ENCODE peak calls at places on chromosomes 6 and 20, in ten cellular contexts. D is neuronal stem cell; C is CD4-positive, alpha-beta memory T cell; T is adrenal gland; K is mesenchymal stem cell; G is esophagus squamous epithelium; F is ovary; Q is GM23248; J is fibroblast of lung; W is left ventricle myocardium inferior. M is an unnamed sample.

GRCh38 chr20:47665221-47665991 is 119.9 kb downstream of the SULF2 start:
- DNase-seq in D (no peak), C (no peak), T (peak; percentile 50), K (no peak), G (no peak), F (no peak), Q (no peak), J (no peak), W (no peak), M (no peak)

GRCh38 chr6:49979584-49979983 is 10.2 kb upstream of the DEFB113 start:
- DNase-seq in D (no peak), C (no peak), T (no peak), K (no peak), G (no peak), F (no peak), Q (no peak), J (no peak), W (no peak), M (no peak)

GRCh38 chr20:63094767-63095499 is 88.2 kb upstream of the BHLHE23 start:
- DNase-seq in D (no peak), C (no peak), T (no peak), K (no peak), G (no peak), F (peak; percentile 3), Q (no peak), J (no peak), W (peak; percentile 7), M (no peak)

GRCh38 chr6:79634491-79634890 is 3.4 kb downstream of the SH3BGRL2 start:
- DNase-seq in D (no peak), C (no peak), T (no peak), K (no peak), G (no peak), F (no peak), Q (no peak), J (no peak), W (no peak), M (no peak)

GRCh38 chr20:16475225-16475624 is 98.0 kb downstream of the KIF16B start:
- DNase-seq in D (no peak), C (no peak), T (no peak), K (peak; percentile 53), G (no peak), F (no peak), Q (peak; percentile 13), J (peak; percentile 50), W (no peak), M (no peak)

GRCh38 chr20:33862709-33863403 is 51.7 kb downstream of the CHMP4B start:
- DNase-seq in D (peak; percentile 59), C (no peak), T (peak; percentile 67), K (peak; percentile 70), G (no peak), F (peak; percentile 67), Q (peak; percentile 74), J (peak; percentile 70), W (peak; percentile 27), M (peak; percentile 27)

GRCh38 chr20:2693286-2693995 is 861 bp downstream of the EBF4 start:
- DNase-seq in D (no peak), C (peak; percentile 42), T (peak; percentile 51), K (peak; percentile 30), G (no peak), F (peak; percentile 75), Q (peak; percentile 15), J (peak; percentile 17), W (peak; percentile 44), M (peak; percentile 50)

GRCh38 chr6:56488281-56488680 is 154.4 kb downstream of the DST start:
- DNase-seq in D (no peak), C (no peak), T (peak; percentile 73), K (no peak), G (no peak), F (no peak), Q (no peak), J (no peak), W (no peak), M (no peak)

GRCh38 chr6:7781240-7781639 is 55.3 kb downstream of the BMP6 start:
- DNase-seq in D (no peak), C (no peak), T (no peak), K (no peak), G (no peak), F (no peak), Q (no peak), J (no peak), W (no peak), M (no peak)

GRCh38 chr20:38997622-38998021 is 35.5 kb downstream of the DHX35 start:
- DNase-seq in D (no peak), C (no peak), T (no peak), K (no peak), G (no peak), F (no peak), Q (no peak), J (peak; percentile 64), W (no peak), M (peak; percentile 54)

GRCh38 chr6:149079456-149079855 is 238.1 kb upstream of the TAB2 start:
- DNase-seq in D (no peak), C (no peak), T (no peak), K (no peak), G (no peak), F (no peak), Q (no peak), J (no peak), W (no peak), M (no peak)
- H3K4me3 ChIP-seq in D (no peak overlapping the region), C (no peak overlapping the region), T (no peak overlapping the region), K (no peak overlapping the region), G (no peak overlapping the region), F (no peak overlapping the region), Q (no peak overlapping the region), J (no peak overlapping the region), W (no peak overlapping the region), M (no peak overlapping the region)

GRCh38 chr6:169084067-169084466 is 169.6 kb downstream of the THBS2 start:
- DNase-seq in D (no peak), C (no peak), T (no peak), K (no peak), G (no peak), F (no peak), Q (no peak), J (no peak), W (no peak), M (no peak)

GRCh38 chr6:169081264-169081663 is 172.4 kb downstream of the THBS2 start:
- DNase-seq in D (no peak), C (no peak), T (no peak), K (no peak), G (no peak), F (no peak), Q (no peak), J (no peak), W (no peak), M (no peak)

GRCh38 chr6:169085466-169085865 is 168.2 kb downstream of the THBS2 start:
- DNase-seq in D (no peak), C (no peak), T (no peak), K (no peak), G (no peak), F (no peak), Q (no peak), J (no peak), W (no peak), M (no peak)

GRCh38 chr6:169082093-169082492 is 171.6 kb downstream of the THBS2 start:
- DNase-seq in D (no peak), C (no peak), T (no peak), K (no peak), G (no peak), F (no peak), Q (no peak), J (no peak), W (no peak), M (no peak)

DNA sequence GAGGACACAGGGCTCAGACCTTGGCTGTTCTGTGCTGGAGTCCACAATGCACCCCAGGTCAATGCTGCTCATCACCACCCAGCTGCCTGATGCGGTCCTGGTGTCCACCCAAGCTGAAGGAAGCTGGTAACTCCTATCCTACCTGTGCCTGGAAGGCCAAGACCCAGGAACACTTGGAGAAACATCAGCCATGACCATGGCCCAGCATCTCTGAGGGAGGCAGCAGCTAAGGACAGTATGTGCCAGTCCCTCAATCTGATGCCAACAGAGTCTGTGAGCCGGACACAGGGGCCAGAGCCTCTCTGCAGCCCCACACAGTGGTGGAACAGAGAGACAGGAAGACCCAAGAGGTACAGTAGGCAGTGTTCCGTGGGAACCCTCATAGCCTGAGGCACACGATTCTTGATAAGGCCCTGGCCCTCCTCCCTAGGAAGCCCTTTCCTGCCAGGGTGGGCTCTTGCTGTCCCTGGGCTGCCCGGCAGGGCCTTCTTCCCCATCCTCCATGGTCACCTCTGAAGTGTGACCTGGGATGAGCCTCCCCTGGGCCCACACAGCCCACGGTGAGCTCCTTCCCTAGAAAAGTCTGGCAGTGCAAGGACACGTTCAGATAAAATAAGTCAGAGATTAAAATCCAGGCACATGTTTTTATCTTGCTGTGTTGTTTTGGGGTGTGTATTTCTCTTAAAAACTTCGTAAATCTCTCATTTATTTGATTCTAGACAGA is 170.7 kb downstream of the THBS2 start:
- DNase-seq in D (no peak), C (no peak), T (no peak), K (no peak), G (no peak), F (no peak), Q (no peak), J (no peak), W (no peak), M (no peak)
- H3K9me3 ChIP-seq in D (no peaks in the 10 kb centered on the region), C (no peaks in the 10 kb centered on the region), T (no peaks in the 10 kb centered on the region), K (no peaks in the 10 kb centered on the region), G (no peaks in the 10 kb centered on the region), F (no peaks in the 10 kb centered on the region), Q (no peaks in the 10 kb centered on the region), J (no peaks in the 10 kb centered on the region), W (peaks cover 10% of the 10 kb centered on the region), M (no peaks in the 10 kb centered on the region)

GRCh38 chr20:25539742-25540201 is 45.6 kb downstream of the NINL start:
- DNase-seq in D (no peak), C (no peak), T (peak; percentile 43), K (no peak), G (no peak), F (no peak), Q (peak; percentile 59), J (peak; percentile 6), W (no peak), M (no peak)
- H3K4me3 ChIP-seq in D (no peak overlapping the region), C (no peak overlapping the region), T (no peak overlapping the region), K (peak overlapping the region; percentile 73), G (no peak overlapping the region), F (peak overlapping the region; percentile 24), Q (peak overlapping the region; percentile 68), J (peak overlapping the region; percentile 52), W (peak overlapping the region; percentile 69), M (no peak overlapping the region)

GRCh38 chr6:353642-354614 is 37.6 kb upstream of the IRF4 start:
- DNase-seq in D (no peak), C (no peak), T (no peak), K (no peak), G (no peak), F (no peak), Q (no peak), J (no peak), W (peak; percentile 15), M (no peak)
- H3K9me3 ChIP-seq in D (no peaks in the 10 kb centered on the region), C (no peaks in the 10 kb centered on the region), T (no peaks in the 10 kb centered on the region), K (no peaks in the 10 kb centered on the region), G (no peaks in the 10 kb centered on the region), F (no peaks in the 10 kb centered on the region), Q (no peaks in the 10 kb centered on the region), J (no peaks in the 10 kb centered on the region), W (no peaks in the 10 kb centered on the region), M (no peaks in the 10 kb centered on the region)

M was measured in CD4-positive, CD25-positive, alpha-beta regulatory T cell.